ENCODE peak calls at places on chromosomes 12 and 14, in nine cellular contexts. One of them, this sample, is unnamed.

GRCh38 chr14:67999290-67999689 is 179.7 kb downstream of the RAD51B start:
- DNase-seq in NCI-H446 treated with DMSO at 0.1 percent for 48 hours: no peak
- DNase-seq in A549: no peak
- DNase-seq in COR-L47: no peak
- DNase-seq in DMS53: no peak
- DNase-seq in Daoy: no peak
- DNase-seq in dorsolateral prefrontal cortex: no peak
- DNase-seq in astrocyte of the spinal cord: peak; percentile 50
- DNase-seq in endothelial cell: no peak
- DNase-seq in this sample: no peak

GRCh38 chr12:30047499-30048262 is 263.9 kb upstream of the TMTC1 start:
- DNase-seq in endothelial cell: no peak
- DNase-seq in Daoy: peak; percentile 6
- DNase-seq in astrocyte of the spinal cord: peak; percentile 73
- DNase-seq in NCI-H446 treated with DMSO at 0.1 percent for 48 hours: no peak
- DNase-seq in A549: no peak
- DNase-seq in DMS53: no peak
- DNase-seq in COR-L47: no peak
- DNase-seq in dorsolateral prefrontal cortex: no peak
- DNase-seq in this sample: no peak

GRCh38 chr14:52827426-52827825 is 36.0 kb upstream of the GNPNAT1 start:
- DNase-seq in endothelial cell: no peak
- DNase-seq in NCI-H446 treated with DMSO at 0.1 percent for 48 hours: no peak
- DNase-seq in COR-L47: no peak
- DNase-seq in A549: no peak
- DNase-seq in dorsolateral prefrontal cortex: no peak
- DNase-seq in DMS53: no peak
- DNase-seq in astrocyte of the spinal cord: no peak
- DNase-seq in Daoy: no peak
- DNase-seq in this sample: no peak

GRCh38 chr12:11482955-11483354 is 87.6 kb upstream of the PRB2 start:
- DNase-seq in Daoy: peak; percentile 6
- DNase-seq in NCI-H446 treated with DMSO at 0.1 percent for 48 hours: no peak
- DNase-seq in endothelial cell: no peak
- DNase-seq in A549: no peak
- DNase-seq in dorsolateral prefrontal cortex: no peak
- DNase-seq in DMS53: peak; percentile 48
- DNase-seq in COR-L47: no peak
- DNase-seq in astrocyte of the spinal cord: peak; percentile 79
- DNase-seq in this sample: no peak

GRCh38 chr12:26135010-26135420 is 10.2 kb upstream of the BHLHE41 start:
- DNase-seq in COR-L47: peak; percentile 28
- DNase-seq in A549: no peak
- DNase-seq in endothelial cell: no peak
- DNase-seq in Daoy: peak; percentile 94
- DNase-seq in DMS53: peak; percentile 31
- DNase-seq in dorsolateral prefrontal cortex: no peak
- DNase-seq in NCI-H446 treated with DMSO at 0.1 percent for 48 hours: peak; percentile 63
- DNase-seq in astrocyte of the spinal cord: peak; percentile 87
- DNase-seq in this sample: no peak

GRCh38 chr14:97177016-97177415 is 379.8 kb downstream of the VRK1 start:
- DNase-seq in COR-L47: peak; percentile 40
- DNase-seq in Daoy: peak; percentile 46
- DNase-seq in dorsolateral prefrontal cortex: no peak
- DNase-seq in astrocyte of the spinal cord: no peak
- DNase-seq in DMS53: peak; percentile 54
- DNase-seq in NCI-H446 treated with DMSO at 0.1 percent for 48 hours: no peak
- DNase-seq in A549: peak; percentile 33
- DNase-seq in endothelial cell: peak; percentile 15
- DNase-seq in this sample: no peak

GRCh38 chr14:54003064-54003463 is 46.4 kb upstream of the BMP4 start:
- DNase-seq in endothelial cell: no peak
- DNase-seq in DMS53: peak; percentile 70
- DNase-seq in Daoy: no peak
- DNase-seq in NCI-H446 treated with DMSO at 0.1 percent for 48 hours: no peak
- DNase-seq in A549: no peak
- DNase-seq in dorsolateral prefrontal cortex: no peak
- DNase-seq in COR-L47: no peak
- DNase-seq in astrocyte of the spinal cord: no peak
- DNase-seq in this sample: no peak

GRCh38 chr12:124493809-124494750 is 73.3 kb downstream of the NCOR2 start:
- DNase-seq in NCI-H446 treated with DMSO at 0.1 percent for 48 hours: no peak
- DNase-seq in endothelial cell: no peak
- DNase-seq in dorsolateral prefrontal cortex: no peak
- DNase-seq in A549: no peak
- DNase-seq in Daoy: no peak
- DNase-seq in astrocyte of the spinal cord: no peak
- DNase-seq in COR-L47: no peak
- DNase-seq in DMS53: no peak
- DNase-seq in this sample: peak; percentile 97

GRCh38 chr12:89859513-89860220 is 151.0 kb upstream of the ATP2B1 start:
- DNase-seq in COR-L47: no peak
- DNase-seq in Daoy: no peak
- DNase-seq in dorsolateral prefrontal cortex: no peak
- DNase-seq in A549: no peak
- DNase-seq in endothelial cell: no peak
- DNase-seq in astrocyte of the spinal cord: no peak
- DNase-seq in DMS53: no peak
- DNase-seq in NCI-H446 treated with DMSO at 0.1 percent for 48 hours: no peak
- DNase-seq in this sample: no peak

GRCh38 chr14:69650948-69651369 is 39.6 kb downstream of the SUSD6 start:
- DNase-seq in dorsolateral prefrontal cortex: no peak
- DNase-seq in A549: no peak
- DNase-seq in DMS53: no peak
- DNase-seq in Daoy: peak; percentile 25
- DNase-seq in COR-L47: no peak
- DNase-seq in endothelial cell: no peak
- DNase-seq in NCI-H446 treated with DMSO at 0.1 percent for 48 hours: no peak
- DNase-seq in astrocyte of the spinal cord: no peak
- DNase-seq in this sample: no peak

GRCh38 chr14:50088117-50088515 is 28.3 kb downstream of the VCPKMT start:
- DNase-seq in endothelial cell: no peak
- DNase-seq in dorsolateral prefrontal cortex: no peak
- DNase-seq in astrocyte of the spinal cord: no peak
- DNase-seq in A549: no peak
- DNase-seq in DMS53: no peak
- DNase-seq in NCI-H446 treated with DMSO at 0.1 percent for 48 hours: no peak
- DNase-seq in COR-L47: no peak
- DNase-seq in Daoy: no peak
- DNase-seq in this sample: no peak

GRCh38 chr12:68180792-68181744 is 21.5 kb upstream of the IFNG start:
- DNase-seq in NCI-H446 treated with DMSO at 0.1 percent for 48 hours: no peak
- DNase-seq in dorsolateral prefrontal cortex: no peak
- DNase-seq in endothelial cell: no peak
- DNase-seq in astrocyte of the spinal cord: no peak
- DNase-seq in A549: no peak
- DNase-seq in Daoy: peak; percentile 13
- DNase-seq in COR-L47: peak; percentile 20
- DNase-seq in DMS53: peak; percentile 96
- DNase-seq in this sample: no peak

GRCh38 chr14:88228519-88229236 is 94.4 kb downstream of the KCNK10 start:
- DNase-seq in astrocyte of the spinal cord: no peak
- DNase-seq in A549: no peak
- DNase-seq in endothelial cell: no peak
- DNase-seq in DMS53: no peak
- DNase-seq in dorsolateral prefrontal cortex: no peak
- DNase-seq in COR-L47: no peak
- DNase-seq in NCI-H446 treated with DMSO at 0.1 percent for 48 hours: no peak
- DNase-seq in Daoy: peak; percentile 59
- DNase-seq in this sample: no peak

GRCh38 chr12:48197549-48197966 is 5.5 kb downstream of the OR10AD1 start:
- DNase-seq in dorsolateral prefrontal cortex: no peak
- DNase-seq in astrocyte of the spinal cord: peak; percentile 39
- DNase-seq in COR-L47: no peak
- DNase-seq in Daoy: peak; percentile 26
- DNase-seq in NCI-H446 treated with DMSO at 0.1 percent for 48 hours: no peak
- DNase-seq in A549: peak; percentile 51
- DNase-seq in DMS53: peak; percentile 95
- DNase-seq in endothelial cell: no peak
- DNase-seq in this sample: no peak

GRCh38 chr12:16573652-16574077 is 32.3 kb downstream of the LMO3 start:
- DNase-seq in dorsolateral prefrontal cortex: no peak
- DNase-seq in DMS53: no peak
- DNase-seq in COR-L47: no peak
- DNase-seq in astrocyte of the spinal cord: no peak
- DNase-seq in endothelial cell: no peak
- DNase-seq in Daoy: no peak
- DNase-seq in A549: no peak
- DNase-seq in NCI-H446 treated with DMSO at 0.1 percent for 48 hours: no peak
- DNase-seq in this sample: no peak

GRCh38 chr12:12505544-12506501 is 56.8 kb downstream of the DUSP16 start:
- DNase-seq in astrocyte of the spinal cord: peak; percentile 35
- DNase-seq in DMS53: no peak
- DNase-seq in A549: no peak
- DNase-seq in endothelial cell: no peak
- DNase-seq in dorsolateral prefrontal cortex: no peak
- DNase-seq in COR-L47: no peak
- DNase-seq in Daoy: no peak
- DNase-seq in NCI-H446 treated with DMSO at 0.1 percent for 48 hours: no peak
- DNase-seq in this sample: peak; percentile 54

GRCh38 chr12:54526800-54527630 is 22.4 kb upstream of the PDE1B start:
- DNase-seq in endothelial cell: peak; percentile 81
- DNase-seq in dorsolateral prefrontal cortex: peak; percentile 35
- DNase-seq in Daoy: peak; percentile 64
- DNase-seq in astrocyte of the spinal cord: peak; percentile 3
- DNase-seq in NCI-H446 treated with DMSO at 0.1 percent for 48 hours: no peak
- DNase-seq in DMS53: peak; percentile 69
- DNase-seq in A549: no peak
- DNase-seq in COR-L47: no peak
- DNase-seq in this sample: no peak

GRCh38 chr12:48814313-48815280 is 3.7 kb upstream of the CACNB3 start:
- DNase-seq in DMS53: peak; percentile 86
- DNase-seq in COR-L47: peak; percentile 51
- DNase-seq in A549: peak; percentile 87
- DNase-seq in endothelial cell: peak; percentile 92
- DNase-seq in Daoy: peak; percentile 89
- DNase-seq in astrocyte of the spinal cord: peak; percentile 75
- DNase-seq in dorsolateral prefrontal cortex: peak; percentile 62
- DNase-seq in NCI-H446 treated with DMSO at 0.1 percent for 48 hours: no peak
- DNase-seq in this sample: peak; percentile 88

GRCh38 chr12:31868980-31869379 is 90.2 kb upstream of the RESF1 start:
- DNase-seq in DMS53: peak; percentile 56
- DNase-seq in astrocyte of the spinal cord: peak; percentile 29
- DNase-seq in dorsolateral prefrontal cortex: no peak
- DNase-seq in COR-L47: peak; percentile 92
- DNase-seq in Daoy: peak; percentile 37
- DNase-seq in NCI-H446 treated with DMSO at 0.1 percent for 48 hours: peak; percentile 48
- DNase-seq in endothelial cell: no peak
- DNase-seq in A549: no peak
- DNase-seq in this sample: no peak

GRCh38 chr12:124411291-124411878 is 116.5 kb downstream of the RFLNA start:
- DNase-seq in DMS53: no peak
- DNase-seq in COR-L47: no peak
- DNase-seq in astrocyte of the spinal cord: peak; percentile 92
- DNase-seq in A549: no peak
- DNase-seq in endothelial cell: no peak
- DNase-seq in dorsolateral prefrontal cortex: no peak
- DNase-seq in Daoy: peak; percentile 97
- DNase-seq in NCI-H446 treated with DMSO at 0.1 percent for 48 hours: no peak
- DNase-seq in this sample: no peak

GRCh38 chr14:106060576-106060975 is 534.2 kb downstream of the TMEM121 start:
- DNase-seq in COR-L47: no peak
- DNase-seq in NCI-H446 treated with DMSO at 0.1 percent for 48 hours: no peak
- DNase-seq in A549: no peak
- DNase-seq in dorsolateral prefrontal cortex: no peak
- DNase-seq in endothelial cell: no peak
- DNase-seq in DMS53: no peak
- DNase-seq in Daoy: no peak
- DNase-seq in astrocyte of the spinal cord: no peak
- DNase-seq in this sample: no peak

GRCh38 chr14:70881549-70882174 is 25.6 kb upstream of the PCNX1 start:
- DNase-seq in A549: no peak
- DNase-seq in DMS53: no peak
- DNase-seq in dorsolateral prefrontal cortex: no peak
- DNase-seq in NCI-H446 treated with DMSO at 0.1 percent for 48 hours: no peak
- DNase-seq in COR-L47: no peak
- DNase-seq in Daoy: no peak
- DNase-seq in endothelial cell: no peak
- DNase-seq in astrocyte of the spinal cord: no peak
- DNase-seq in this sample: peak; percentile 32

GRCh38 chr14:64704743-64705405 is 650 bp downstream of the PLEKHG3 start:
- DNase-seq in NCI-H446 treated with DMSO at 0.1 percent for 48 hours: no peak
- DNase-seq in Daoy: no peak
- DNase-seq in COR-L47: peak; percentile 33
- DNase-seq in dorsolateral prefrontal cortex: peak; percentile 15
- DNase-seq in DMS53: peak; percentile 59
- DNase-seq in A549: no peak
- DNase-seq in endothelial cell: peak; percentile 55
- DNase-seq in astrocyte of the spinal cord: no peak
- DNase-seq in this sample: no peak

GRCh38 chr12:57341275-57341990 is 89.4 kb downstream of the R3HDM2 start:
- DNase-seq in A549: peak; percentile 30
- DNase-seq in endothelial cell: no peak
- DNase-seq in COR-L47: no peak
- DNase-seq in Daoy: no peak
- DNase-seq in dorsolateral prefrontal cortex: peak; percentile 29
- DNase-seq in DMS53: no peak
- DNase-seq in astrocyte of the spinal cord: no peak
- DNase-seq in NCI-H446 treated with DMSO at 0.1 percent for 48 hours: no peak
- DNase-seq in this sample: no peak

GRCh38 chr14:59093889-59094288 is 94.6 kb upstream of the DAAM1 start:
- DNase-seq in DMS53: no peak
- DNase-seq in NCI-H446 treated with DMSO at 0.1 percent for 48 hours: peak; percentile 21
- DNase-seq in dorsolateral prefrontal cortex: no peak
- DNase-seq in astrocyte of the spinal cord: no peak
- DNase-seq in COR-L47: no peak
- DNase-seq in endothelial cell: no peak
- DNase-seq in A549: no peak
- DNase-seq in Daoy: no peak
- DNase-seq in this sample: no peak

GRCh38 chr14:58098507-58098906 is 53.5 kb downstream of the ARMH4 start:
- DNase-seq in A549: no peak
- DNase-seq in dorsolateral prefrontal cortex: no peak
- DNase-seq in COR-L47: peak; percentile 62
- DNase-seq in Daoy: no peak
- DNase-seq in astrocyte of the spinal cord: no peak
- DNase-seq in NCI-H446 treated with DMSO at 0.1 percent for 48 hours: no peak
- DNase-seq in endothelial cell: peak; percentile 18
- DNase-seq in DMS53: peak; percentile 93
- DNase-seq in this sample: no peak

GRCh38 chr14:39203659-39204606 is 28.9 kb downstream of the PNN start:
- DNase-seq in astrocyte of the spinal cord: no peak
- DNase-seq in Daoy: no peak
- DNase-seq in NCI-H446 treated with DMSO at 0.1 percent for 48 hours: no peak
- DNase-seq in endothelial cell: no peak
- DNase-seq in COR-L47: no peak
- DNase-seq in dorsolateral prefrontal cortex: no peak
- DNase-seq in DMS53: peak; percentile 9
- DNase-seq in A549: no peak
- DNase-seq in this sample: no peak

GRCh38 chr12:42868291-42868690 is 278.7 kb upstream of the PRICKLE1 start:
- DNase-seq in COR-L47: no peak
- DNase-seq in DMS53: no peak
- DNase-seq in A549: no peak
- DNase-seq in Daoy: no peak
- DNase-seq in NCI-H446 treated with DMSO at 0.1 percent for 48 hours: no peak
- DNase-seq in astrocyte of the spinal cord: peak; percentile 75
- DNase-seq in endothelial cell: no peak
- DNase-seq in dorsolateral prefrontal cortex: no peak
- DNase-seq in this sample: no peak